ENCODE peak calls at places on chromosomes 1 and 21, in six cellular contexts. T is GM12892, U is K562, M is GM12878, G is HepG2, F is H1. X is an unnamed sample.

GRCh38 chr21:16534408-16535099 is 804.8 kb downstream of the USP25 start:
- DNase-seq in F (no peak), G (no peak), M (no peak), U (no peak), T (no peak), X (no peak)

GRCh38 chr1:107964397-107965111 is 426 bp downstream of the VAV3 start:
- DNase-seq in G (no peak), T (peak; percentile 29), M (no peak), U (no peak), F (peak; percentile 77), X (peak; percentile 12)

GRCh38 chr21:42102946-42103345 is 31.8 kb downstream of the UMODL1 start:
- DNase-seq in T (no peak), F (no peak), M (no peak), G (no peak), U (no peak), X (no peak)

GRCh38 chr1:152502496-152503180 is 8.0 kb upstream of the LCE5A start:
- DNase-seq in M (no peak), G (no peak), T (no peak), U (no peak), F (no peak), X (no peak)

GRCh38 chr1:193408782-193409293 is 222.4 kb upstream of the B3GALT2 start:
- DNase-seq in T (no peak), G (no peak), M (no peak), F (no peak), U (no peak), X (no peak)

GRCh38 chr1:70495370-70495769 is 84.3 kb downstream of the CTH start:
- DNase-seq in F (no peak), G (no peak), M (no peak), T (no peak), U (no peak), X (no peak)

GRCh38 chr1:234875328-234875952 is 253.2 kb downstream of the TOMM20 start:
- DNase-seq in T (no peak), G (peak; percentile 90), F (no peak), U (no peak), M (no peak), X (no peak)

GRCh38 chr1:223022641-223023473 is 120.2 kb downstream of the TLR5 start:
- DNase-seq in U (no peak), T (no peak), M (no peak), F (no peak), G (no peak), X (no peak)

GRCh38 chr1:154420172-154420571 is 15.0 kb downstream of the IL6R start:
- DNase-seq in F (no peak), U (no peak), G (peak; percentile 73), M (no peak), T (peak; percentile 57), X (peak; percentile 54)

GRCh38 chr1:59006932-59007331 is 223.1 kb upstream of the JUN start:
- DNase-seq in F (no peak), M (no peak), G (no peak), T (no peak), U (no peak), X (no peak)

GRCh38 chr1:40822890-40823289 is 39.3 kb downstream of the CITED4 start:
- DNase-seq in T (no peak), G (no peak), F (no peak), M (no peak), U (no peak), X (no peak)

GRCh38 chr1:193434319-193434718 is 247.9 kb upstream of the B3GALT2 start:
- DNase-seq in F (no peak), T (no peak), U (no peak), M (no peak), G (no peak), X (no peak)

GRCh38 chr1:54800041-54800898 is 853 bp downstream of the TTC22 start:
- DNase-seq in G (no peak), F (peak; percentile 60), T (no peak), M (no peak), U (no peak), X (no peak)

GRCh38 chr1:169601096-169601881 is 15.0 kb upstream of the F5 start:
- DNase-seq in G (peak; percentile 30), T (no peak), U (peak; percentile 18), F (no peak), M (peak; percentile 52), X (no peak)

GRCh38 chr1:55400560-55400959 is 185.4 kb upstream of the USP24 start:
- DNase-seq in U (no peak), T (no peak), F (no peak), G (no peak), M (no peak), X (no peak)

GRCh38 chr1:199449681-199450080 is 577.8 kb upstream of the NR5A2 start:
- DNase-seq in M (no peak), F (no peak), U (no peak), G (no peak), T (no peak), X (no peak)

GRCh38 chr1:77655431-77655974 is 27.0 kb downstream of the ZZZ3 start:
- DNase-seq in F (no peak), M (no peak), U (no peak), G (peak; percentile 76), T (no peak), X (no peak)

GRCh38 chr21:42019101-42019605 is 9.0 kb upstream of the ZBTB21 start:
- DNase-seq in T (no peak), M (no peak), F (no peak), G (no peak), U (no peak), X (no peak)

GRCh38 chr1:78676996-78677395 is 27.4 kb downstream of the IFI44 start:
- DNase-seq in M (no peak), G (no peak), F (no peak), T (no peak), U (no peak), X (no peak)

GRCh38 chr21:43921602-43921978 is 56.6 kb downstream of the AGPAT3 start:
- DNase-seq in G (peak; percentile 64), T (no peak), F (no peak), U (no peak), M (peak; percentile 39), X (no peak)

GRCh38 chr1:35657851-35658250 is 16.5 kb upstream of the PSMB2 start:
- DNase-seq in T (no peak), U (no peak), F (no peak), G (no peak), M (no peak), X (no peak)

GRCh38 chr1:167486090-167486824 is 32.1 kb downstream of the CD247 start:
- DNase-seq in F (no peak), U (no peak), G (no peak), T (no peak), M (no peak), X (no peak)

DNA sequence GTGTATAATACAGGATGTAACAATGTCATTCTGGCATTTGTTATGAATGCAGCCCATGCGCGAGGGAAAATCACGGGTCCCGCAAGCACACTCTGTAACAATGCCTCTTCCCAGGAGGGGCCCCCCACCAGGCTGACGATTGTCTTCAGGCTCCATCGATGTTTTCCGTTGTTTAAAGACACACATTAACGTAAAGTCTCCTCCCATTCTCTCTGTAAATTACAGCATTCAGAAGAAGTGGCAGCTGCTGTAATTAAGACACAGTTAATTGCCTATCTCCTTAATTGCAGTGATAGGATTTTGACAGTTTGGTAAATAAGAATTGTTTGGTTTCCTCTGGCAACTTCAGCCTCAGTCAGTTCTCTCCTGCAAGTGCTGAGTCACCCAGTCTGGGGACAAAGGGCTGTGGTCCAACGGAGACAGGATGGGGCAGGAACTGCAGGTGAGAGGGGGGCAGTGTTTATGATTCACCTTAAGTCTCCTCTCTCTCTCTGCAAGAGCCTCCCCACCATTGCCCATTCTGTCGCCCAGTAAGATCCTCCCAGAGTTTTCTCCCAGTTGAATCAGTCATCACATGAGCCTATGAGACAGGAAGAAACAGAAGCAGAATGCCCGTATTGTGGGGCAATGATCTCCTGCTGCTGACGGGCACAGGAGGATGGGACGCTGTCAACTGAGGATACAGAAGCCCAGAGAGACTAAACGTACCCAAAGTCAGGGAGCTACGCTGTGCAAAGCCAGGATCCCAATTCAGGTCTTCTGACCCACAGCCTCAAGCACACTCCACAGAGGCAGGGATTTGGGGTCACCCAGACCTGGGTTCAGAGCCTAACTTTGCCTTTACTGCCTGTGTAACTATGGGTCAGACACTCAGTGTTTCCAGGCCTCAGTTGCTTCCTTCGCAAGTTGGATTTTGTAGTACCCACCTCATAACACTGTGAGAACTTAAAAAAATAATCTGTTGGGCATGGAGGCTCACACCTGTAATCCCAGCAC is 110.0 kb downstream of the ADSS2 start:
- DNase-seq in M (no peak), G (peak; percentile 47), T (no peak), U (peak; percentile 53), F (peak; percentile 59), X (no peak)
- TF ChIP-seq TAF1 in M (no peak), G (no peak), T (no peak), U (no peak), F (no peak), X (no peak)

GRCh38 chr1:205749826-205750682 is at the start of gene NUCKS1:
- DNase-seq in T (peak; percentile 54), G (peak; percentile 99), U (peak; percentile 84), F (peak; percentile 97), M (peak; percentile 93), X (peak; percentile 58)
- TF ChIP-seq POLR2A in T (peak; percentile 67), G (peak; percentile 49), U (peak; percentile 85), F (no peak), M (peak; percentile 62), X (peak; percentile 24)

DNA sequence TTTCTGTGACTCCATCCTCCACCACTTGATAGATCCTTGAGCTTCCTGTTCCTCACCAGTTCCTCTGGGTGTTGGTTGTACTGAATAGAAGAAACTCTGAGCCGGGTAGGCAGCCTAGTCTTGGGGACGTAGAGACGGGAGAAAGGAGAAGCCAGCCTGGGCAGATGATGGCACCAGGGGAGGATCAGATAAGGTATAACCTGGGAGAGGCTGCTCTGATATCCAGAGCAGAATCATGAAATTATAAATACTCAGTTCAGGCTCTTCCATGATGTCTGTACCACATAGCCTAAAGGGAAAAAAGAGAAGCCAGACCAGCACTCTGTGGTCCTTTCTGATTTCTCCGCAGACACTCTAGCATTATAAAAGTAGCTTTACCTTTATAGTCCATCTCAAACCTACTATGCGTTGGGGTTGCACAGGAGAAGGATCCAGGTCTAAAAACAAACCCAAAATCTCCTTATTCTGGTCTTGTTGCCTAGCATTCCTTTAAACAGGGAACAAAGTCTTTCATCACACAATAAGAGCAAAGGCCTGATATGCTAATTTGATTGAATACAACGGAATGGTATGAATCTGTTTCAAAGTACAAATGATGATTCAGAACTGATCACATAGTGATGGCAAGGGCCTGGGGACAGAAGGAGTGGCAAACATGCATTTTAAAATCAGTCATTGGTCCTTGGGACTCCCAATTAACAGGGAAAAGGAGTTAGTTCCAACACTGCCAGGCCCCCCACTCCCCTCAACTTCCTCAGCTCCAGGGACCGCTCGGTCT is 1.2 kb upstream of the CD34 start:
- DNase-seq in M (no peak), G (no peak), U (no peak), F (no peak), T (no peak), X (no peak)
- TF ChIP-seq TAF1 in M (no peak), G (no peak), U (no peak), F (no peak), T (no peak), X (no peak)

GRCh38 chr1:231753313-231753712 is 126.7 kb downstream of the DISC1 start:
- DNase-seq in F (no peak), T (no peak), U (no peak), G (no peak), M (no peak), X (no peak)

GRCh38 chr1:231750296-231750695 is 123.7 kb downstream of the DISC1 start:
- DNase-seq in F (no peak), T (no peak), G (no peak), M (no peak), U (no peak), X (no peak)

GRCh38 chr1:231750818-231751623 is 124.4 kb downstream of the DISC1 start:
- DNase-seq in F (no peak), U (no peak), G (no peak), T (no peak), M (no peak), X (no peak)

GRCh38 chr1:231748744-231749143 is 122.2 kb downstream of the DISC1 start:
- DNase-seq in G (peak; percentile 58), T (no peak), U (no peak), M (no peak), F (no peak), X (no peak)

GRCh38 chr1:231751624-231751897 is 125.0 kb downstream of the DISC1 start:
- DNase-seq in U (no peak), T (no peak), F (no peak), G (no peak), M (no peak), X (no peak)
- TF ChIP-seq POLR2A in U (no peak), T (no peak), F (no peak), G (no peak), M (no peak), X (no peak)

X was measured in GM12891.